ENCODE peak calls at places on chromosomes 11 and 22, in five cellular contexts. H, Q, C, N and A are unnamed samples.

GRCh38 chr11:11980841-11981308 is 27.6 kb downstream of the DKK3 start:
- DNase-seq in H (no peak), Q (no peak), C (no peak), N (no peak), A (no peak)

GRCh38 chr22:31488988-31489617 is 539 bp downstream of the EIF4ENIF1 start:
- DNase-seq in H (no peak), Q (peak), C (no peak), N (no peak), A (no peak)

GRCh38 chr11:130848361-130849214 is 67.7 kb downstream of the SNX19 start:
- DNase-seq in H (no peak), Q (no peak), C (no peak), N (no peak), A (no peak)

GRCh38 chr11:64001552-64002427 is 15.6 kb downstream of the OTUB1 start:
- DNase-seq in H (peak), Q (no peak), C (peak), N (no peak), A (no peak)

GRCh38 chr11:113431746-113432145 is 43.5 kb downstream of the DRD2 start:
- DNase-seq in H (no peak), Q (no peak), C (no peak), N (no peak), A (no peak)

GRCh38 chr22:36386351-36386899 is 1.3 kb downstream of the MYH9 start:
- DNase-seq in H (no peak), Q (peak), C (no peak), N (no peak), A (no peak)

GRCh38 chr11:133115099-133115498 is 417.2 kb downstream of the OPCML start:
- DNase-seq in H (no peak), Q (no peak), C (no peak), N (no peak), A (no peak)

GRCh38 chr11:82606738-82607137 is 126.9 kb downstream of the FAM181B start:
- DNase-seq in H (no peak), Q (no peak), C (no peak), N (no peak), A (no peak)

GRCh38 chr11:65216830-65217229 is 35.1 kb downstream of the CAPN1 start:
- DNase-seq in H (no peak), Q (no peak), C (no peak), N (no peak), A (no peak)

GRCh38 chr11:132866783-132867545 is 665.3 kb downstream of the OPCML start:
- DNase-seq in H (no peak), Q (no peak), C (no peak), N (no peak), A (no peak)

GRCh38 chr11:94504689-94505293 is 7.5 kb upstream of the C11orf97 start:
- DNase-seq in H (no peak), Q (no peak), C (peak), N (no peak), A (peak)

GRCh38 chr11:86869966-86870570 is 69.7 kb downstream of the PRSS23 start:
- DNase-seq in H (peak), Q (peak), C (peak), N (peak), A (peak)

GRCh38 chr11:69533296-69534165 is 52.1 kb downstream of the LINC01488 start:
- DNase-seq in H (no peak), Q (no peak), C (no peak), N (no peak), A (no peak)

GRCh38 chr11:119671048-119671447 is 58.0 kb downstream of the NECTIN1 start:
- DNase-seq in H (peak), Q (no peak), C (no peak), N (peak), A (no peak)

GRCh38 chr11:114298701-114299090 is 2.5 kb downstream of the NNMT start:
- DNase-seq in H (no peak), Q (no peak), C (no peak), N (no peak), A (no peak)